ENCODE peak calls at places on chromosomes 13 and 19, in five cellular contexts. C is NCI-H1436, B is Daoy, T is M059J, Z is fibroblast of the conjunctiva. H is an unnamed sample.

GRCh38 chr13:110387451-110388140 is 80.5 kb downstream of the COL4A2 start:
- DNase-seq in B (no peak), Z (no peak), C (no peak), T (no peak), H (no peak)

GRCh38 chr13:62168891-62169290 is 753.2 kb upstream of the PCDH20 start:
- DNase-seq in Z (no peak), T (no peak), C (no peak), B (no peak), H (no peak)

GRCh38 chr13:113552079-113552478 is 32.5 kb upstream of the TFDP1 start:
- DNase-seq in C (no peak), Z (no peak), T (no peak), B (no peak), H (no peak)

GRCh38 chr19:6045108-6045507 is 65.2 kb downstream of the RFX2 start:
- DNase-seq in B (no peak), C (no peak), Z (no peak), T (no peak), H (no peak)

GRCh38 chr19:27647423-27647822 is 1565.5 kb downstream of the UQCRFS1 start:
- DNase-seq in Z (no peak), T (no peak), C (no peak), B (no peak), H (no peak)

GRCh38 chr19:17202249-17202648 is 12.9 kb upstream of the USE1 start:
- DNase-seq in Z (no peak), B (peak), C (no peak), T (peak), H (no peak)

GRCh38 chr13:23087884-23088283 is 92.9 kb upstream of the SGCG start:
- DNase-seq in T (peak), Z (no peak), C (no peak), B (peak), H (no peak)

GRCh38 chr13:73464758-73465628 is 406.2 kb downstream of the KLF5 start:
- DNase-seq in B (no peak), Z (no peak), T (no peak), C (no peak), H (no peak)

GRCh38 chr13:114115191-114115671 is 17.2 kb downstream of the RASA3 start:
- DNase-seq in C (no peak), T (peak), B (peak), Z (no peak), H (peak)

GRCh38 chr13:20782116-20782708 is 8.5 kb upstream of the EEF1AKMT1 start:
- DNase-seq in Z (no peak), C (no peak), T (no peak), B (no peak), H (no peak)

H was measured in foreskin melanocyte.